ENCODE peak calls at places on chromosome 7, in eight cellular contexts. W is AG08395, M is lower leg skin, L is posterior vena cava, Y is caudate nucleus, T is ovary, C is CD14-positive monocyte, B is RWPE1. N is an unnamed sample.

GRCh38 chr7:1160665-1161010 is 642 bp upstream of the ZFAND2A start:
- DNase-seq in W (peak; percentile 33), M (no peak), L (no peak), Y (no peak), T (no peak), C (no peak), B (no peak), N (peak; percentile 39)

GRCh38 chr7:151210087-151210854 is at the start of gene H2BK1:
- DNase-seq in W (no peak), M (no peak), L (peak; percentile 62), Y (no peak), T (no peak), C (no peak), B (no peak), N (no peak)

GRCh38 chr7:94367940-94368339 is 26.8 kb upstream of the COL1A2 start:
- DNase-seq in W (no peak), M (no peak), L (no peak), Y (no peak), T (no peak), C (no peak), B (no peak), N (peak; percentile 44)

GRCh38 chr7:156780724-156781455 is 112.1 kb downstream of the LMBR1 start:
- DNase-seq in W (no peak), M (no peak), L (no peak), Y (no peak), T (no peak), C (no peak), B (no peak), N (no peak)

GRCh38 chr7:2069472-2069860 is 163.3 kb downstream of the MAD1L1 start:
- DNase-seq in W (peak; percentile 17), M (no peak), L (no peak), Y (no peak), T (no peak), C (no peak), B (no peak), N (no peak)

GRCh38 chr7:23299770-23300300 is 696 bp downstream of the MALSU1 start:
- DNase-seq in W (peak; percentile 23), M (no peak), L (no peak), Y (no peak), T (no peak), C (no peak), B (peak; percentile 19), N (peak; percentile 23)

GRCh38 chr7:25625316-25625715 is 397.0 kb upstream of the NPVF start:
- DNase-seq in W (no peak), M (no peak), L (no peak), Y (no peak), T (no peak), C (no peak), B (no peak), N (no peak)

GRCh38 chr7:148800677-148801076 is 83.4 kb downstream of the EZH2 start:
- DNase-seq in W (no peak), M (no peak), L (no peak), Y (no peak), T (no peak), C (no peak), B (no peak), N (no peak)

GRCh38 chr7:2037805-2038635 is 194.7 kb downstream of the MAD1L1 start:
- DNase-seq in W (peak; percentile 20), M (no peak), L (peak; percentile 85), Y (no peak), T (peak; percentile 64), C (peak; percentile 27), B (no peak), N (peak; percentile 37)

GRCh38 chr7:132090444-132090843 is 485.8 kb downstream of the PLXNA4 start:
- DNase-seq in W (no peak), M (no peak), L (no peak), Y (no peak), T (no peak), C (no peak), B (no peak), N (no peak)

GRCh38 chr7:50785346-50785745 is 2.6 kb upstream of the GRB10 start:
- DNase-seq in W (no peak), M (no peak), L (no peak), Y (no peak), T (no peak), C (no peak), B (no peak), N (no peak)

GRCh38 chr7:28107960-28108359 is 72.6 kb downstream of the JAZF1 start:
- DNase-seq in W (no peak), M (no peak), L (no peak), Y (no peak), T (no peak), C (no peak), B (peak; percentile 38), N (peak; percentile 65)

GRCh38 chr7:85184599-85185354 is 2.1 kb downstream of the SEMA3D start:
- DNase-seq in W (peak; percentile 35), M (peak; percentile 21), L (peak; percentile 86), Y (no peak), T (peak; percentile 64), C (no peak), B (no peak), N (peak; percentile 70)

GRCh38 chr7:142939226-142939910 is at the start of gene LLCFC1:
- DNase-seq in W (no peak), M (no peak), L (no peak), Y (no peak), T (no peak), C (no peak), B (no peak), N (no peak)

GRCh38 chr7:113314594-113314993 is 196.2 kb upstream of the SMIM30 start:
- DNase-seq in W (no peak), M (no peak), L (no peak), Y (no peak), T (no peak), C (no peak), B (no peak), N (no peak)

GRCh38 chr7:30473393-30473775 is 5.2 kb downstream of the NOD1 start:
- DNase-seq in W (no peak), M (no peak), L (no peak), Y (no peak), T (no peak), C (no peak), B (no peak), N (no peak)

GRCh38 chr7:83655951-83656556 is 7.1 kb upstream of the SEMA3E start:
- DNase-seq in W (peak; percentile 51), M (no peak), L (no peak), Y (no peak), T (no peak), C (no peak), B (peak; percentile 37), N (peak; percentile 37)

GRCh38 chr7:155860840-155861479 is 48.7 kb upstream of the SHH start:
- DNase-seq in W (no peak), M (no peak), L (peak; percentile 78), Y (no peak), T (no peak), C (no peak), B (peak; percentile 71), N (peak; percentile 2)

GRCh38 chr7:140214075-140214684 is 37.4 kb upstream of the KDM7A start:
- DNase-seq in W (no peak), M (no peak), L (no peak), Y (no peak), T (no peak), C (no peak), B (no peak), N (no peak)

GRCh38 chr7:30650455-30650854 is 31.8 kb downstream of the CRHR2 start:
- DNase-seq in W (no peak), M (no peak), L (no peak), Y (no peak), T (peak; percentile 8), C (no peak), B (no peak), N (no peak)

GRCh38 chr7:66043681-66044497 is 31.7 kb upstream of the ASL start:
- DNase-seq in W (peak; percentile 25), M (peak; percentile 27), L (peak; percentile 86), Y (peak; percentile 13), T (peak; percentile 31), C (peak; percentile 50), B (no peak), N (peak; percentile 23)

GRCh38 chr7:73454424-73454823 is 20.8 kb downstream of the FZD9 start:
- DNase-seq in W (no peak), M (no peak), L (no peak), Y (no peak), T (no peak), C (no peak), B (no peak), N (no peak)

GRCh38 chr7:44132039-44132438 is 8.7 kb upstream of the POLD2 start:
- DNase-seq in W (no peak), M (no peak), L (no peak), Y (no peak), T (no peak), C (no peak), B (no peak), N (peak; percentile 44)

GRCh38 chr7:158740013-158740656 is 35.5 kb upstream of the NCAPG2 start:
- DNase-seq in W (peak; percentile 55), M (no peak), L (no peak), Y (no peak), T (peak; percentile 51), C (peak; percentile 77), B (peak; percentile 21), N (peak; percentile 82)

GRCh38 chr7:129222064-129222463 is 2.8 kb upstream of the AHCYL2 start:
- DNase-seq in W (no peak), M (no peak), L (no peak), Y (no peak), T (no peak), C (no peak), B (no peak), N (no peak)

N was measured in EL.